ENCODE peak calls at places on chromosomes 13 and 19, in seven cellular contexts. D, E, I, A, W, P and B are unnamed samples. For H3K27me3, the result is how much of the 10 kb centered on the place peaks cover.

GRCh38 chr19:28961772-28962500 is 251.0 kb downstream of the UQCRFS1 start:
- DNase-seq in D (no peak), E (no peak), I (no peak), A (no peak), W (no peak), P (peak), B (no peak)

GRCh38 chr19:44608391-44608821 is 5.0 kb upstream of the IGSF23 start:
- DNase-seq in D (no peak), E (no peak), I (no peak), A (no peak), W (no peak), P (peak), B (no peak)

GRCh38 chr19:48637948-48638830 is 1.0 kb upstream of the DBP start:
- DNase-seq in D (peak), E (peak), I (peak), A (peak), W (peak), P (peak), B (peak)

GRCh38 chr19:30792561-30793505 is 420.6 kb downstream of the ZNF536 start:
- DNase-seq in D (peak), E (no peak), I (no peak), A (no peak), W (no peak), P (no peak), B (no peak)

GRCh38 chr19:58227964-58228583 is 640 bp upstream of the ZNF544 start:
- DNase-seq in D (peak), E (no peak), I (no peak), A (peak), W (no peak), P (no peak), B (no peak)

GRCh38 chr19:38278751-38279150 is 14.4 kb downstream of the SPINT2 start:
- DNase-seq in D (no peak), E (no peak), I (no peak), A (no peak), W (no peak), P (no peak), B (no peak)

GRCh38 chr19:35554076-35554475 is 8.7 kb downstream of the TMEM147 start:
- DNase-seq in D (no peak), E (no peak), I (no peak), A (no peak), W (no peak), P (no peak), B (no peak)

GRCh38 chr13:75879656-75880055 is 243.5 kb downstream of the LMO7 start:
- DNase-seq in D (no peak), E (no peak), I (no peak), A (no peak), W (no peak), P (no peak), B (no peak)

GRCh38 chr19:32223595-32224370 is 121.6 kb upstream of the ZNF507 start:
- DNase-seq in D (no peak), E (no peak), I (no peak), A (no peak), W (no peak), P (no peak), B (no peak)

GRCh38 chr19:32224371-32225244 is 120.8 kb upstream of the ZNF507 start:
- DNase-seq in D (peak), E (peak), I (peak), A (peak), W (peak), P (peak), B (peak)

GRCh38 chr19:32230441-32230840 is 115.0 kb upstream of the ZNF507 start:
- DNase-seq in D (no peak), E (no peak), I (no peak), A (no peak), W (no peak), P (no peak), B (no peak)

GRCh38 chr19:32231020-32231419 is 114.4 kb upstream of the ZNF507 start:
- DNase-seq in D (no peak), E (no peak), I (no peak), A (no peak), W (no peak), P (no peak), B (no peak)

DNA sequence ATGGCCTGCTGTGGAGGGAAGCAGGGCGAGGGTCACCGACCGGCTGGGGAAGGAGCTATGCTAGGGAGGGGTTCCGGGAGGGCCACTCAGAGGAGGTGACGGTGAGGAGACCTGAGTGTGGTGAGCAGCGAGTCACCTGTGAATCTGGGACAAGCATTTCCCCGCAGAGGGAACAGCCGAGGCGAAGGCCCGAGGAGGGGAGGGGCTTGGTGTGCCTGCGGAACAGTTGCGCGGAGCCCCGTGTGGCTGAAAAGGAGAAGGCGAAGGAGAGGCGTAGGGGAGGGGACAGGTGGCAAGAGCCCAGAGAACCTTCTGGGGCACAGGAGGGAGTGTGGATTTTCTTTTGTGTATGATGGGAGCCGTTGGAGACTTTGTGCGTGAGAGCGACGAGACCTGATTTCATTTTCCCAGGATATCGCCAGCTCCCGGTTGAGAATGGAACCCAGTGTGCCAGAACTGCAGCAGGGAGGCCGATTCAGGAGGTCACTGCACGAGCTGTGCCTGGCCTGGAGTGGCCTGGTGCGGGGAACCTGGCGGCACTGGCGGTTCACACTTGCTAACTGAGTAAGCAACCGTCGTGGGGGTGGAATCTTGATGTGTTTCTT is 117.7 kb upstream of the ZNF507 start:
- DNase-seq in D (peak), E (no peak), I (no peak), A (no peak), W (no peak), P (no peak), B (no peak)
- H3K27me3 ChIP-seq in D (under half), E (under half), I (under half), A (under half), W (under half), P (under half), B (under half)

GRCh38 chr13:22091971-22092300 is 421.1 kb downstream of the FGF9 start:
- DNase-seq in D (no peak), E (no peak), I (no peak), A (no peak), W (no peak), P (no peak), B (no peak)

GRCh38 chr13:22091222-22091970 is 420.5 kb downstream of the FGF9 start:
- DNase-seq in D (no peak), E (no peak), I (no peak), A (peak), W (no peak), P (peak), B (no peak)

GRCh38 chr13:22086593-22086992 is 415.7 kb downstream of the FGF9 start:
- DNase-seq in D (no peak), E (no peak), I (no peak), A (no peak), W (no peak), P (peak), B (no peak)

GRCh38 chr13:22092791-22093545 is 422.1 kb downstream of the FGF9 start:
- DNase-seq in D (no peak), E (no peak), I (no peak), A (no peak), W (no peak), P (no peak), B (no peak)

GRCh38 chr13:22090114-22090513 is 419.2 kb downstream of the FGF9 start:
- DNase-seq in D (no peak), E (no peak), I (no peak), A (no peak), W (no peak), P (no peak), B (no peak)
- H3K27me3 ChIP-seq in D (under half), E (under half), I (under half), A (under half), W (under half), P (under half), B (under half)

GRCh38 chr13:78595458-78595818 is 7.9 kb downstream of the POU4F1 start:
- DNase-seq in D (peak), E (no peak), I (no peak), A (no peak), W (no peak), P (peak), B (no peak)

GRCh38 chr13:78596701-78597550 is 6.4 kb downstream of the POU4F1 start:
- DNase-seq in D (peak), E (no peak), I (no peak), A (no peak), W (no peak), P (peak), B (no peak)

GRCh38 chr13:78595819-78596700 is 7.3 kb downstream of the POU4F1 start:
- DNase-seq in D (peak), E (peak), I (no peak), A (no peak), W (no peak), P (peak), B (no peak)

GRCh38 chr13:78593129-78593528 is 10.2 kb downstream of the POU4F1 start:
- DNase-seq in D (no peak), E (no peak), I (no peak), A (no peak), W (no peak), P (no peak), B (no peak)

GRCh38 chr13:78593652-78594494 is 9.5 kb downstream of the POU4F1 start:
- DNase-seq in D (peak), E (no peak), I (no peak), A (no peak), W (no peak), P (no peak), B (no peak)
- H3K27me3 ChIP-seq in D (half or more), E (under half), I (half or more), A (half or more), W (half or more), P (half or more), B (half or more)

DNA sequence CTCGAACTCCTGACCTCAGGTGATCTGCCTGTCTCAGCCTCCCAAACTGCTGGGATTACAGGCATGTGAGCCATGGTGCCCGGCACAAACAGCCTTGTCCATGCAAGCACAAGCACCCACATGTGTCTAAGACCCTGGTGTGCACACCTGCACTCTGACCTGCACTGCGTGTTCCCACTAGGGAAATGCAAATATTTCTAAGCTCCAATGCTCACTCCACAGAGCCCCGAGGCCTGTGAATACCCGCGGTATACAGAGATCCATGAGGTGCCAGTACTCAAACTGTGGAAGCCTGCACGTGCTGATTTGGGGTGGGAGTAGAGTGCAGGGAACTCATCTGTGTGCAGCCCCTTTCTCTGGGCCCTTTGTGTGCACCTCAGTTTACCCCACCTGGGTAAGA is 14.7 kb downstream of the GADD45B start:
- DNase-seq in D (no peak), E (no peak), I (no peak), A (no peak), W (no peak), P (no peak), B (no peak)
- H3K27me3 ChIP-seq in D (under half), E (under half), I (under half), A (under half), W (under half), P (under half), B (under half)